ENCODE peak calls at places on chromosomes 11 and 22, in six cellular contexts. E, Z, Q, H, R and P are unnamed samples.

GRCh38 chr22:24583221-24583971 is 9.5 kb downstream of the LRRC75B start:
- DNase-seq in Z (peak), H (no peak), Q (no peak), E (peak), R (no peak), P (no peak)

GRCh38 chr11:127521413-127521812 is 520.8 kb upstream of the KIRREL3 start:
- DNase-seq in E (no peak), H (no peak), Z (no peak), R (no peak), Q (no peak), P (no peak)

GRCh38 chr11:8809605-8810272 is 101.2 kb upstream of the AKIP1 start:
- DNase-seq in H (no peak), Q (no peak), E (peak), R (no peak), Z (peak), P (no peak)

GRCh38 chr22:20760084-20760483 is 13.8 kb upstream of the SERPIND1 start:
- DNase-seq in Q (no peak), E (no peak), H (no peak), R (no peak), Z (no peak), P (no peak)

GRCh38 chr11:35248558-35249323 is 109.8 kb downstream of the CD44 start:
- DNase-seq in Z (no peak), R (no peak), E (no peak), H (no peak), Q (no peak), P (no peak)

GRCh38 chr11:59957094-59957493 is 6.7 kb upstream of the OOSP4A start:
- DNase-seq in Q (no peak), E (no peak), R (no peak), H (peak), Z (no peak), P (no peak)

GRCh38 chr22:30582788-30583575 is 8.5 kb upstream of the GAL3ST1 start:
- DNase-seq in R (no peak), E (no peak), H (no peak), Z (no peak), Q (no peak), P (no peak)

GRCh38 chr11:107719062-107719461 is 7.2 kb upstream of the SLN start:
- DNase-seq in Q (no peak), E (no peak), Z (no peak), H (no peak), R (no peak), P (no peak)

GRCh38 chr11:10646005-10646404 is 47.5 kb downstream of the IRAG1 start:
- DNase-seq in E (no peak), Z (no peak), H (no peak), Q (no peak), R (no peak), P (no peak)

GRCh38 chr11:8631395-8632110 is 37.5 kb upstream of the STK33 start:
- DNase-seq in Z (no peak), R (no peak), Q (no peak), E (no peak), H (no peak), P (no peak)

GRCh38 chr11:19200410-19201201 is 1.2 kb downstream of the CSRP3 start:
- DNase-seq in H (no peak), E (no peak), Q (no peak), R (no peak), Z (no peak), P (no peak)

GRCh38 chr11:819129-819931 is 616 bp downstream of the PNPLA2 start:
- DNase-seq in Z (peak), E (peak), H (peak), R (no peak), Q (no peak), P (no peak)

GRCh38 chr22:45781459-45781858 is 109.8 kb downstream of the ATXN10 start:
- DNase-seq in E (no peak), H (no peak), Q (no peak), Z (no peak), R (no peak), P (no peak)

GRCh38 chr11:96390403-96390830 is 604 bp downstream of the JRKL start:
- DNase-seq in Q (no peak), R (no peak), E (peak), H (peak), Z (no peak), P (no peak)

GRCh38 chr22:49509016-49509415 is 318.7 kb downstream of the BRD1 start:
- DNase-seq in H (no peak), Q (no peak), R (no peak), E (no peak), Z (no peak), P (no peak)

GRCh38 chr11:45885274-45885920 is at the start of gene MAPK8IP1:
- DNase-seq in Q (no peak), Z (peak), E (peak), R (peak), H (peak), P (no peak)

GRCh38 chr11:113481672-113482071 is 6.5 kb upstream of the DRD2 start:
- DNase-seq in R (no peak), Q (no peak), E (no peak), H (no peak), Z (no peak), P (no peak)

GRCh38 chr11:96396637-96397036 is 6.8 kb downstream of the JRKL start:
- DNase-seq in E (peak), H (no peak), R (no peak), Z (no peak), Q (no peak), P (no peak)

GRCh38 chr22:44051961-44052360 is 27.9 kb downstream of the PARVB start:
- DNase-seq in H (no peak), Q (no peak), Z (no peak), E (no peak), R (no peak), P (no peak)

GRCh38 chr22:49598338-49598737 is 229.3 kb downstream of the BRD1 start:
- DNase-seq in R (no peak), Z (no peak), Q (no peak), H (no peak), E (no peak), P (no peak)

GRCh38 chr11:2789331-2789730 is 89.5 kb upstream of the KCNQ1OT1 start:
- DNase-seq in E (no peak), R (no peak), Q (no peak), Z (no peak), H (no peak), P (no peak)

GRCh38 chr11:61955031-61955415 is 4.9 kb downstream of the BEST1 start:
- DNase-seq in E (no peak), R (no peak), H (peak), Q (no peak), Z (peak), P (no peak)

GRCh38 chr11:75462117-75462653 is 29.2 kb upstream of the KLHL35 start:
- DNase-seq in Z (no peak), R (peak), Q (no peak), E (no peak), H (no peak), P (no peak)

GRCh38 chr11:2306971-2307732 is 5.3 kb downstream of the TSPAN32 start:
- DNase-seq in H (no peak), R (no peak), E (peak), Z (no peak), Q (no peak), P (no peak)

GRCh38 chr11:57248780-57249383 is 11.8 kb upstream of the APLNR start:
- DNase-seq in Q (no peak), Z (peak), R (peak), H (peak), E (peak), P (peak)

GRCh38 chr11:114440971-114441810 is 1.9 kb downstream of the REXO2 start:
- DNase-seq in R (no peak), H (no peak), E (no peak), Z (peak), Q (no peak), P (no peak)

GRCh38 chr22:29215012-29215860 is 9.5 kb downstream of the EMID1 start:
- DNase-seq in Z (no peak), Q (no peak), R (no peak), H (no peak), E (peak), P (no peak)

GRCh38 chr11:61293869-61294716 is 1.0 kb downstream of the VWCE start:
- DNase-seq in H (no peak), E (peak), Z (peak), Q (no peak), R (no peak), P (no peak)

GRCh38 chr22:35638408-35638807 is 9.8 kb upstream of the APOL6 start:
- DNase-seq in Z (no peak), E (peak), Q (no peak), R (no peak), H (no peak), P (no peak)
- H3K9ac ChIP-seq in Z (no peak), E (peak), Q (no peak), R (no peak), H (no peak), P (no peak)

DNA sequence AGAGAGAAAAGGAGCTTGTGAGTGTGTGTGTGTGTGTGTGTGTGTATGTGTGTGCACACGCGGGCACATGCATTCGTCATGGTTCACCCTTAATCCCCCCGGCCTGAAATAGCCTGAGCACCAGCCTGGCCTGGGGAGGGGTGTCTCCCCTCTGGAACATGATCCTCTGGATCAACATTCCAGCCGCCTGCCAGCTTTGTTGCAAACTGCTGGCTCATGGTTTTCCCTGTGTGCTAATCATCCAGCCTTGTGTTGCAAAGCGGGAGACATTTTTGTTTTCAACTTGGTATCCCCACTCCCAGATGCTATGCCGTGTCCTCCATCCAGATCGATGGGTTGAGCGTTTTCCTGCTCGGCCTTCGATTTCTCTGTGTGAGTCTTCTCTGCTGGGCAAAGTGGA is 94.3 kb downstream of the FEZ1 start:
- DNase-seq in H (no peak), Z (no peak), Q (no peak), E (no peak), R (no peak), P (no peak)
- TF ChIP-seq YY1 in H (no peak), Z (no peak), Q (no peak), E (no peak), R (peak), P (no peak)

GRCh38 chr11:47236482-47236881 is 12.1 kb downstream of the ACP2 start:
- DNase-seq in Z (no peak), Q (no peak), E (peak), R (no peak), H (no peak), P (no peak)

GRCh38 chr11:47233989-47234668 is 14.5 kb downstream of the ACP2 start:
- DNase-seq in H (peak), E (peak), Q (no peak), R (no peak), Z (peak), P (no peak)

GRCh38 chr11:47235163-47235562 is 13.5 kb downstream of the ACP2 start:
- DNase-seq in H (no peak), Z (no peak), R (no peak), E (peak), Q (no peak), P (no peak)

GRCh38 chr11:47233051-47233450 is 15.6 kb downstream of the ACP2 start:
- DNase-seq in Z (no peak), Q (no peak), E (no peak), H (no peak), R (no peak), P (no peak)

GRCh38 chr11:47234669-47235075 is 13.9 kb downstream of the ACP2 start:
- DNase-seq in Z (no peak), H (no peak), R (no peak), Q (no peak), E (peak), P (no peak)
- TF ChIP-seq POLR2AphosphoS5 in Z (no peak), H (no peak), R (no peak), Q (no peak), E (no peak), P (no peak)

DNA sequence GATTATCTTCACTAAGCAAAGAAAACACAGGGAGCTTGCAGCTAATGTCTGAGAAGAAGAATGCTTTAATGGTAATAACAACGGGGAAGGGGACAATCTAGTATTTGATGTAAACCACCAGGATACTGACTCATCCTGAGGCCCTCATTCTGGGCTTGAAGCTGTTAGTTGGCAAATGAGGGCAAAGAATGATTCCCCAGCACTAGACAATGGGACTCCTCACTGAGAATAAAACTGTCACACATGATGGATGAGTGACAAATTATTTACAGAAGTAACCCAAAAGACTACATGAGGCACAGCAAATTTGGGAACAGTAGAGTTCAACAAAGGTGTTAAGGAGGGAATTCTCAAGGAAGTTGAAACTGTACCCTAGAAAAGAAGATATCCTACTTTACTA is 76.3 kb downstream of the FAM168A start:
- DNase-seq in E (no peak), Q (peak), R (no peak), Z (peak), H (no peak), P (peak)
- H3K9ac ChIP-seq in E (no peak), Q (no peak), R (no peak), Z (no peak), H (no peak), P (no peak)

GRCh38 chr11:3977078-3977477 is 117.5 kb upstream of the RRM1 start:
- DNase-seq in Z (no peak), E (no peak), R (no peak), Q (no peak), H (peak), P (no peak)
- TF ChIP-seq YY1 in Z (no peak), E (no peak), R (no peak), Q (no peak), H (no peak), P (no peak)

DNA sequence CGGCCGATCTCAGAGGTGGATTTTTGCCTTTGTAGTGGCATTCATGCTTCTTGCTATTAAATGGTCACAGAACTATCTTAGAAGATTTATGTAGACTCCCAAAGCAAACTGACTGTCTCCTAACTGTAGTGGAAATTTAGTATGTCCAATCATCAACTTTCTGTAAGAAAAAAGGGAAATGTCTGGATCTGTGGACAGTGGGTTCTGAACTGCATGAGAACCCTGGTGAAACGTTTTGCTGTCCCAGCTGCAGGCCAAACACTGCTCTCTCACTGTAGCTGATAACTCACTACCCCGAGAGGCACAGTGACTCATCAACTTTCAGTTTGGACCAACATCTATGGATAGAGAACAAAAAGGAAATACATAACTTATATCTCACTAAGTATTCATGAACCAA is 387.1 kb downstream of the SOX6 start:
- DNase-seq in Q (peak), E (no peak), H (peak), R (no peak), Z (peak), P (no peak)
- TF ChIP-seq POLR2AphosphoS5 in Q (no peak), E (no peak), H (peak), R (no peak), Z (no peak), P (no peak)